ENCODE peak calls at places on chromosomes 3 and 15, in nine cellular contexts. M is left ventricle myocardium inferior, W is bronchial epithelial cell, T is AG10803, O is nephron progenitor cell, C is DND-41, R is neural crest cell, S is GM23338, Z is omental fat pad. N is an unnamed sample.

GRCh38 chr3:141077631-141078030 is 26.5 kb downstream of the SPSB4 start:
- DNase-seq in M (no peak), R (no peak), S (no peak), Z (no peak), C (no peak), W (no peak), T (no peak), O (no peak), N (no peak)

GRCh38 chr15:72585659-72586058 is 68.8 kb upstream of the GOLGA6B start:
- DNase-seq in T (peak), W (peak), S (peak), O (no peak), Z (no peak), R (no peak), C (no peak), M (no peak), N (no peak)

GRCh38 chr15:69653846-69654245 is 201.2 kb downstream of the RPLP1 start:
- DNase-seq in T (no peak), R (no peak), Z (no peak), C (no peak), S (no peak), M (no peak), W (no peak), O (no peak), N (peak)

GRCh38 chr3:53482227-53482626 is 12.2 kb upstream of the CACNA1D start:
- DNase-seq in O (no peak), M (no peak), T (no peak), R (no peak), S (no peak), Z (no peak), C (no peak), W (no peak), N (no peak)

GRCh38 chr15:93719941-93720351 is 511.4 kb upstream of the MCTP2 start:
- DNase-seq in O (no peak), S (no peak), Z (no peak), W (peak), C (no peak), R (no peak), T (peak), M (no peak), N (no peak)

GRCh38 chr3:150472421-150472820 is 64.3 kb downstream of the TSC22D2 start:
- DNase-seq in R (no peak), M (no peak), O (no peak), Z (no peak), S (peak), W (no peak), C (no peak), T (no peak), N (no peak)

GRCh38 chr3:190538288-190538687 is 24.4 kb downstream of the IL1RAP start:
- DNase-seq in W (no peak), M (no peak), S (no peak), C (no peak), Z (no peak), R (no peak), O (no peak), T (no peak), N (no peak)

GRCh38 chr3:36875397-36875796 is 69.5 kb downstream of the TRANK1 start:
- DNase-seq in R (no peak), O (no peak), W (no peak), M (no peak), S (no peak), T (no peak), Z (no peak), C (no peak), N (no peak)

GRCh38 chr15:59925123-59925522 is 79.0 kb upstream of the FOXB1 start:
- DNase-seq in Z (no peak), O (no peak), W (no peak), M (no peak), C (no peak), S (no peak), T (no peak), R (no peak), N (no peak)

GRCh38 chr15:58452775-58453174 is 21.0 kb downstream of the LIPC start:
- DNase-seq in W (no peak), Z (no peak), M (no peak), T (no peak), O (no peak), S (no peak), C (no peak), R (no peak), N (no peak)

GRCh38 chr3:109275702-109276293 is 40.5 kb downstream of the DPPA2 start:
- DNase-seq in Z (no peak), W (peak), O (peak), R (peak), T (peak), C (peak), M (no peak), S (peak), N (no peak)

GRCh38 chr3:186983372-186984058 is 53.2 kb downstream of the ST6GAL1 start:
- DNase-seq in Z (no peak), C (no peak), W (no peak), M (no peak), S (no peak), O (no peak), T (no peak), R (no peak), N (no peak)

GRCh38 chr15:93466380-93466779 is 377.4 kb upstream of the RGMA start:
- DNase-seq in C (no peak), Z (no peak), T (no peak), M (no peak), W (peak), O (no peak), S (no peak), R (no peak), N (no peak)

GRCh38 chr3:165125836-165126235 is 47.5 kb upstream of the SI start:
- DNase-seq in Z (no peak), M (no peak), R (no peak), C (no peak), S (no peak), O (no peak), W (peak), T (no peak), N (no peak)

GRCh38 chr15:32994810-32995424 is 199.6 kb downstream of the FMN1 start:
- DNase-seq in S (peak), Z (no peak), M (no peak), R (no peak), T (peak), W (peak), O (no peak), C (no peak), N (no peak)

GRCh38 chr3:56357266-56357665 is 111.0 kb downstream of the ERC2 start:
- DNase-seq in T (no peak), M (no peak), S (peak), C (no peak), O (peak), R (no peak), Z (no peak), W (peak), N (no peak)

GRCh38 chr15:29872716-29873115 is 50.4 kb upstream of the TJP1 start:
- DNase-seq in T (no peak), S (no peak), M (no peak), O (no peak), R (no peak), C (no peak), Z (no peak), W (no peak), N (no peak)

GRCh38 chr3:155391583-155391982 is 98.1 kb upstream of the STRIT1 start:
- DNase-seq in S (peak), M (peak), C (no peak), R (no peak), O (no peak), W (peak), Z (no peak), T (peak), N (no peak)

DNA sequence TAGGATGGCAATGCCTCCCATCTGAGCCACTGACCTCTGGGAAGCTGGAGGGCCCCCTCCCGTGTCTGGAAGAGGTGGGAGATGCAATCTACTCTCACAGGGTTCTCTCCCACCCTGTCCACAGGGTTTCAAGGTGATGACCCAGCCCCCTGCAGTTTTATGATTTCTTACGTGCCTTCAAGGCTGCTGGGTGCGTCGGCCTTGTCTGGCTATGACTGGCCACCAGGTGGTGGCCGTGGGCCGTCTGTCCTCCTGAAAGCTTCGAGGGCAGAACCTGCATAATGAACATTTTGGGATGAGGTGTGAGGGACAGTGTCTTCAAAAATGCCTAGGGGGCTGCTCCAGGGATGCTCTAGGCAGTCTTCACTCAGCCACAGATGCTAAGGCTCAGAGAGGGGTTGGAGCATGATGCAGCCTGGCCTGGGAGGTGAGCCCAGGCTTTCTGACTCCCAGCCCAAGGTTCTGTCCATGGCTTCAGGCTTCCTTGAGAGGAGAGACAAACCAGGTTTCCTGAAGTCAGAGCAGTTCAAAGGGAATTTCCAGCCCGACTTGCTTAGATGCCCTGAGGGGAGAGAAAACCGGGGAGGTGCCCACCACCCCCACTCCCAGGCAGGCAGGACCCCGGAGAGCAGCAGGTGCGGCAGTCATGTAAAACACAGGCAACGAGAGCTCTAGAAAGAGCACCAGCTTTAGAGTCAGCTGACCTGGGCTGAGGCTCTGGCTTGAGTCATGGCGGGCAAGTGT is 18.7 kb downstream of the ISG20 start:
- DNase-seq in M (no peak), C (no peak), S (peak), R (peak), T (peak), O (peak), Z (no peak), W (peak), N (no peak)
- TF ChIP-seq CTCF in M (peak), C (peak), S (peak), R (peak), T (peak), O (peak), Z (no peak), W (peak), N (peak)

GRCh38 chr3:125166581-125166980 is 46.0 kb downstream of the SLC12A8 start:
- DNase-seq in W (peak), R (no peak), C (no peak), T (peak), Z (no peak), M (no peak), O (no peak), S (no peak), N (no peak)

GRCh38 chr3:125165948-125166553 is 46.5 kb downstream of the SLC12A8 start:
- DNase-seq in T (no peak), W (no peak), O (no peak), Z (no peak), M (no peak), R (no peak), C (no peak), S (peak), N (no peak)

GRCh38 chr3:125165189-125165947 is 47.2 kb downstream of the SLC12A8 start:
- DNase-seq in T (peak), O (peak), Z (no peak), W (no peak), S (peak), R (peak), M (peak), C (no peak), N (no peak)

GRCh38 chr3:125161607-125162219 is 50.8 kb downstream of the SLC12A8 start:
- DNase-seq in T (no peak), C (no peak), O (no peak), W (peak), M (peak), R (no peak), Z (no peak), S (no peak), N (no peak)

GRCh38 chr3:125163739-125164601 is 48.6 kb downstream of the SLC12A8 start:
- DNase-seq in C (no peak), M (no peak), S (peak), R (no peak), O (no peak), W (peak), T (no peak), Z (no peak), N (no peak)
- TF ChIP-seq CTCF in C (no peak), M (peak), S (peak), R (no peak), O (no peak), W (no peak), T (no peak), Z (no peak), N (no peak)

DNA sequence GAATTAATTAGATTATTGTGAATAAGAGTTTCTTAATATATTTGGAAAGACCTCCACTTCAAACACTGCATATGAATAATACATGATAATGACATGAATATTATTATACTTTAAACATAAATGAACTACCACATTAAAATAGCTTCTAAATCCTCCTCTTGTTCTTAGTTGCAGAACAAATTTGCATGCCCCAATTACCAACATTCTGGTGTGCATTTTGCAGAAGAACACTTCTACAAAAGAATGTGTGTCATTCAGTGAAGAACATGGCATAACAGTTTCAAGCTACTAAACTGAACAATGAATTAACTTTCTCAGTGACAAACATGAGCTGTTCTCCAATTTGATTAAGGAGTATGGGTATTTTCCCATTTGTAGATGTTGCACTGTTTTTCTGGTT is 711.3 kb upstream of the NAALADL2 start:
- DNase-seq in C (no peak), M (no peak), S (no peak), W (no peak), Z (no peak), R (no peak), O (no peak), T (no peak), N (no peak)
- TF ChIP-seq CTCF in C (no peak), M (no peak), S (no peak), W (no peak), Z (no peak), R (no peak), O (no peak), T (no peak), N (no peak)

GRCh38 chr15:63942486-63943365 is 103.6 kb downstream of the DAPK2 start:
- DNase-seq in S (no peak), R (no peak), M (no peak), Z (no peak), T (no peak), O (no peak), C (no peak), W (no peak), N (no peak)

GRCh38 chr15:63943829-63944680 is 102.2 kb downstream of the DAPK2 start:
- DNase-seq in T (no peak), W (no peak), C (no peak), R (no peak), Z (no peak), S (no peak), O (no peak), M (no peak), N (no peak)

GRCh38 chr15:63945005-63945788 is 101.1 kb downstream of the DAPK2 start:
- DNase-seq in Z (peak), M (peak), T (peak), O (peak), R (peak), W (peak), S (peak), C (peak), N (peak)

GRCh38 chr15:63945838-63946298 is 100.4 kb downstream of the DAPK2 start:
- DNase-seq in M (no peak), W (peak), O (no peak), Z (no peak), R (no peak), S (peak), T (no peak), C (no peak), N (no peak)

GRCh38 chr15:63944681-63944955 is 101.7 kb downstream of the DAPK2 start:
- DNase-seq in W (no peak), O (no peak), M (no peak), S (no peak), Z (no peak), T (no peak), C (no peak), R (no peak), N (no peak)
- TF ChIP-seq CTCF in W (no peak), O (no peak), M (no peak), S (no peak), Z (no peak), T (no peak), C (no peak), R (no peak), N (no peak)

GRCh38 chr15:74854453-74854852 is 11.5 kb upstream of the ULK3 start:
- DNase-seq in Z (no peak), C (no peak), W (no peak), T (no peak), O (no peak), M (no peak), R (no peak), S (no peak), N (no peak)

GRCh38 chr15:74845581-74845980 is 2.6 kb upstream of the ULK3 start:
- DNase-seq in Z (no peak), C (no peak), W (no peak), T (no peak), M (no peak), O (no peak), R (no peak), S (no peak), N (no peak)

GRCh38 chr15:74847462-74847861 is 4.5 kb upstream of the ULK3 start:
- DNase-seq in Z (no peak), S (no peak), T (no peak), M (peak), W (no peak), C (no peak), R (no peak), O (no peak), N (no peak)

GRCh38 chr15:74851960-74852359 is 9.0 kb upstream of the ULK3 start:
- DNase-seq in M (no peak), C (no peak), Z (no peak), W (no peak), R (no peak), S (no peak), T (no peak), O (no peak), N (no peak)

GRCh38 chr15:74850398-74850797 is 7.4 kb upstream of the ULK3 start:
- DNase-seq in S (no peak), O (no peak), R (no peak), C (no peak), M (no peak), Z (no peak), W (no peak), T (no peak), N (no peak)
- TF ChIP-seq CTCF in S (no peak), O (no peak), R (no peak), C (no peak), M (no peak), Z (no peak), W (no peak), T (no peak), N (no peak)

N was measured in mesothelial cell of epicardium.